ENCODE peak calls at places on chromosomes 3 and 15, in seven cellular contexts. One of them, this sample, is unnamed.

GRCh38 chr15:67137951-67138935 is 72.8 kb downstream of the SMAD3 start:
- DNase-seq in Calu3: no peak
- DNase-seq in left cardiac atrium: no peak
- DNase-seq in EL: no peak
- DNase-seq in progenitor cell of endocrine pancreas: no peak
- DNase-seq in cardiac septum: peak
- DNase-seq in MV-4-11: no peak
- DNase-seq in this sample: no peak

GRCh38 chr3:89025185-89025584 is 82.2 kb upstream of the EPHA3 start:
- DNase-seq in Calu3: peak
- DNase-seq in left cardiac atrium: no peak
- DNase-seq in EL: peak
- DNase-seq in progenitor cell of endocrine pancreas: no peak
- DNase-seq in cardiac septum: no peak
- DNase-seq in MV-4-11: no peak
- DNase-seq in this sample: no peak

GRCh38 chr15:89208256-89208655 is 13.1 kb downstream of the RLBP1 start:
- DNase-seq in Calu3: no peak
- DNase-seq in left cardiac atrium: no peak
- DNase-seq in EL: no peak
- DNase-seq in progenitor cell of endocrine pancreas: no peak
- DNase-seq in cardiac septum: no peak
- DNase-seq in MV-4-11: no peak
- DNase-seq in this sample: no peak

GRCh38 chr3:63940389-63940757 is 28.2 kb upstream of the SCAANT1 start:
- DNase-seq in Calu3: no peak
- DNase-seq in left cardiac atrium: no peak
- DNase-seq in EL: peak
- DNase-seq in progenitor cell of endocrine pancreas: no peak
- DNase-seq in cardiac septum: no peak
- DNase-seq in MV-4-11: no peak
- DNase-seq in this sample: no peak

GRCh38 chr15:73794501-73795133 is 41.5 kb upstream of the INSYN1 start:
- DNase-seq in Calu3: no peak
- DNase-seq in left cardiac atrium: no peak
- DNase-seq in EL: peak
- DNase-seq in progenitor cell of endocrine pancreas: no peak
- DNase-seq in cardiac septum: no peak
- DNase-seq in MV-4-11: no peak
- DNase-seq in this sample: no peak

GRCh38 chr3:138241061-138241460 is 54.0 kb downstream of the ARMC8 start:
- DNase-seq in Calu3: no peak
- DNase-seq in left cardiac atrium: no peak
- DNase-seq in EL: no peak
- DNase-seq in progenitor cell of endocrine pancreas: no peak
- DNase-seq in cardiac septum: no peak
- DNase-seq in MV-4-11: no peak
- DNase-seq in this sample: no peak

GRCh38 chr3:168040624-168041208 is 55.0 kb downstream of the GOLIM4 start:
- DNase-seq in Calu3: peak
- DNase-seq in left cardiac atrium: no peak
- DNase-seq in EL: peak
- DNase-seq in progenitor cell of endocrine pancreas: no peak
- DNase-seq in cardiac septum: no peak
- DNase-seq in MV-4-11: peak
- DNase-seq in this sample: peak

GRCh38 chr3:186760141-186760813 is 23.1 kb upstream of the EIF4A2 start:
- DNase-seq in Calu3: peak
- DNase-seq in left cardiac atrium: no peak
- DNase-seq in EL: no peak
- DNase-seq in progenitor cell of endocrine pancreas: no peak
- DNase-seq in cardiac septum: no peak
- DNase-seq in MV-4-11: no peak
- DNase-seq in this sample: peak

GRCh38 chr3:138950006-138950644 is 3.1 kb downstream of the FOXL2NB start:
- DNase-seq in Calu3: peak
- DNase-seq in left cardiac atrium: peak
- DNase-seq in EL: peak
- DNase-seq in progenitor cell of endocrine pancreas: no peak
- DNase-seq in cardiac septum: no peak
- DNase-seq in MV-4-11: no peak
- DNase-seq in this sample: peak

GRCh38 chr15:67372563-67372962 is 118.0 kb downstream of the IQCH start:
- DNase-seq in Calu3: no peak
- DNase-seq in left cardiac atrium: no peak
- DNase-seq in EL: no peak
- DNase-seq in progenitor cell of endocrine pancreas: no peak
- DNase-seq in cardiac septum: no peak
- DNase-seq in MV-4-11: no peak
- DNase-seq in this sample: no peak

GRCh38 chr3:17579289-17580031 is 163.0 kb downstream of the TBC1D5 start:
- DNase-seq in Calu3: no peak
- DNase-seq in left cardiac atrium: no peak
- DNase-seq in EL: no peak
- DNase-seq in progenitor cell of endocrine pancreas: no peak
- DNase-seq in cardiac septum: no peak
- DNase-seq in MV-4-11: peak
- DNase-seq in this sample: no peak

GRCh38 chr3:136659253-136659652 is 92.9 kb downstream of the STAG1 start:
- DNase-seq in Calu3: no peak
- DNase-seq in left cardiac atrium: no peak
- DNase-seq in EL: peak
- DNase-seq in progenitor cell of endocrine pancreas: no peak
- DNase-seq in cardiac septum: no peak
- DNase-seq in MV-4-11: no peak
- DNase-seq in this sample: peak

GRCh38 chr3:170499562-170500156 is 81.0 kb downstream of the CLDN11 start:
- DNase-seq in Calu3: peak
- DNase-seq in left cardiac atrium: peak
- DNase-seq in EL: peak
- DNase-seq in progenitor cell of endocrine pancreas: no peak
- DNase-seq in cardiac septum: no peak
- DNase-seq in MV-4-11: peak
- DNase-seq in this sample: peak

GRCh38 chr3:175411405-175411804 is 552.3 kb downstream of the NAALADL2 start:
- DNase-seq in Calu3: no peak
- DNase-seq in left cardiac atrium: no peak
- DNase-seq in EL: peak
- DNase-seq in progenitor cell of endocrine pancreas: no peak
- DNase-seq in cardiac septum: no peak
- DNase-seq in MV-4-11: no peak
- DNase-seq in this sample: no peak

This sample was measured in hepatocyte.